ENCODE peak calls at places on chromosomes 1 and 21, in ten cellular contexts. Z is esophagus muscularis mucosa, F is prostate gland, Q is upper lobe of left lung, Y is spleen, B is heart left ventricle, H is uterus, D is body of pancreas, V is Peyer's patch, E is suprapubic skin. T is an unnamed sample.
A peak's percentile ranks its signal among the peaks of the same experiment; 100 is the strongest.

GRCh38 chr21:34882719-34883131 is 166.4 kb downstream of the RUNX1 start:
- DNase-seq in Z (no peak), F (no peak), Q (no peak), Y (no peak), B (no peak), H (no peak), D (no peak), V (no peak), E (no peak), T (no peak)

GRCh38 chr1:229428256-229428655 is 5.6 kb downstream of the ACTA1 start:
- DNase-seq in Z (no peak), F (no peak), Q (no peak), Y (no peak), B (no peak), H (no peak), D (no peak), V (no peak), E (no peak), T (no peak)

GRCh38 chr1:113912594-113913311 is 7.6 kb downstream of the DCLRE1B start:
- DNase-seq in Z (no peak), F (no peak), Q (no peak), Y (no peak), B (peak; percentile 48), H (peak; percentile 21), D (peak; percentile 56), V (no peak), E (no peak), T (no peak)

GRCh38 chr21:26499475-26499874 is 73.6 kb downstream of the CYYR1 start:
- DNase-seq in Z (no peak), F (no peak), Q (no peak), Y (no peak), B (no peak), H (no peak), D (no peak), V (no peak), E (no peak), T (no peak)

GRCh38 chr1:234591131-234591530 is 18.8 kb downstream of the IRF2BP2 start:
- DNase-seq in Z (no peak), F (no peak), Q (no peak), Y (no peak), B (no peak), H (no peak), D (no peak), V (no peak), E (no peak), T (no peak)

GRCh38 chr1:41407666-41408252 is 46.5 kb downstream of the FOXO6 start:
- DNase-seq in Z (no peak), F (no peak), Q (no peak), Y (no peak), B (no peak), H (no peak), D (peak; percentile 31), V (no peak), E (no peak), T (no peak)

GRCh38 chr21:34857874-34858273 is 189.1 kb downstream of the CLIC6 start:
- DNase-seq in Z (no peak), F (no peak), Q (no peak), Y (no peak), B (no peak), H (no peak), D (no peak), V (no peak), E (no peak), T (no peak)

GRCh38 chr1:26535201-26535600 is 5.6 kb downstream of the RPS6KA1 start:
- DNase-seq in Z (no peak), F (no peak), Q (no peak), Y (no peak), B (no peak), H (no peak), D (peak; percentile 66), V (no peak), E (no peak), T (no peak)

GRCh38 chr1:182107218-182107617 is 45.7 kb upstream of the ZNF648 start:
- DNase-seq in Z (peak; percentile 7), F (no peak), Q (no peak), Y (no peak), B (no peak), H (no peak), D (no peak), V (no peak), E (no peak), T (no peak)

GRCh38 chr1:182098301-182098700 is 36.8 kb upstream of the ZNF648 start:
- DNase-seq in Z (no peak), F (no peak), Q (no peak), Y (no peak), B (no peak), H (no peak), D (no peak), V (no peak), E (no peak), T (no peak)

GRCh38 chr1:182101415-182102041 is 40.0 kb upstream of the ZNF648 start:
- DNase-seq in Z (peak; percentile 80), F (peak; percentile 79), Q (no peak), Y (no peak), B (no peak), H (no peak), D (peak; percentile 65), V (no peak), E (no peak), T (no peak)

DNA sequence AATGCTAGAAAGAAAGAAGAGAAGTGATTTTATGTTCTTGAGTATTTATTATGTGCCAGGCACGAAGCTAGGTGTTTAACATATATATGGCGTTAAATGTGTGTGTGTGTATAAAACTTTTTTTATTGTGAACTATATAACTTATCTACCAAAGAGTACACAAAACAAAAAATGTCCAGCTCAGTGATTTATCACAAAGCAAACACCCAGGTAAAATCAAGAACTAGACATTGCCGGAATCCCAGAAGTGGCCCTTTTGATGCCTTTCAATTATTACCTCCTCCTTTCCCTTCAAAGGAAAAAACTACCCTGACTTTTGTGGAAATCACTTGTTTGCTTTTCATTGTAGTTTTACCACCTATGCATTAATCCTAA is 40.5 kb upstream of the ZNF648 start:
- DNase-seq in Z (peak; percentile 8), F (no peak), Q (no peak), Y (no peak), B (no peak), H (no peak), D (no peak), V (no peak), E (no peak), T (no peak)
- H3K27ac ChIP-seq in Z (no peak overlapping the region), F (no peak overlapping the region), Q (no peak overlapping the region), Y (no peak overlapping the region), B (no peak overlapping the region), H (no peak overlapping the region), D (peak overlapping the region; percentile 70), V (no peak overlapping the region), E (no peak overlapping the region), T (no peak overlapping the region)

GRCh38 chr1:112359961-112360767 is 35.9 kb upstream of the CTTNBP2NL start:
- DNase-seq in Z (peak; percentile 92), F (peak; percentile 66), Q (no peak), Y (no peak), B (peak; percentile 23), H (peak; percentile 76), D (peak; percentile 49), V (peak; percentile 17), E (peak; percentile 87), T (peak; percentile 67)
- H3K4me3 ChIP-seq in Z (peak overlapping the region; percentile 51), F (peak overlapping the region; percentile 7), Q (peak overlapping the region; percentile 30), Y (no peak overlapping the region), B (peak overlapping the region; percentile 14), H (peak overlapping the region; percentile 7), D (no peak overlapping the region), V (peak overlapping the region; percentile 19), E (peak overlapping the region; percentile 39), T (peak overlapping the region; percentile 44)

GRCh38 chr1:60130703-60131102 is 57.1 kb upstream of the C1orf87 start:
- DNase-seq in Z (no peak), F (no peak), Q (no peak), Y (no peak), B (no peak), H (no peak), D (no peak), V (no peak), E (no peak), T (no peak)

GRCh38 chr1:60133848-60134247 is 60.3 kb upstream of the C1orf87 start:
- DNase-seq in Z (no peak), F (no peak), Q (no peak), Y (no peak), B (no peak), H (no peak), D (no peak), V (no peak), E (no peak), T (no peak)

GRCh38 chr1:60132985-60133673 is 59.6 kb upstream of the C1orf87 start:
- DNase-seq in Z (no peak), F (no peak), Q (no peak), Y (no peak), B (no peak), H (no peak), D (no peak), V (no peak), E (peak; percentile 58), T (no peak)

GRCh38 chr1:60129916-60130315 is 56.3 kb upstream of the C1orf87 start:
- DNase-seq in Z (no peak), F (no peak), Q (no peak), Y (no peak), B (no peak), H (no peak), D (no peak), V (no peak), E (no peak), T (no peak)

DNA sequence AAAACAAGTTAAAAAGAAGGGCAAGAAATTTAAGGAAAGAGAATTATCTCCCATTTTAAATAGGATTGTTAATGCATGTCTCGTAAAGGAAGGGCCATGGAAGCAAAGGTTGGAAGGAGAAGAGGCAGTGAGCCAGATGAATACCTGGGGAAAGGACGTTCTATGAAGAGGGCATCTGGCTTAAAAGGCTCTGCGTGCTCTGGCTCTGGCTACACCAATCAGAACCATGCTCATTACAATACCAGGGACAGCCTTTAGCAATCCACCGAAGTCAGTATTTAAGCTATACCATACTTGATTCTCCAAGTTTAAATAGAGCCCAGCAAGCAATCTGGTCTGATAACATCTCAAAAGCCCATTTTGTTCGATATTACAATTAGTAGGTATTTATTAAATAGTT is 58.5 kb upstream of the C1orf87 start:
- DNase-seq in Z (no peak), F (no peak), Q (no peak), Y (no peak), B (no peak), H (no peak), D (no peak), V (no peak), E (no peak), T (no peak)
- TF ChIP-seq POLR2A in Z (no peak), F (no peak), Q (no peak), Y (no peak), B (no peak), H (no peak), D (no peak), V (no peak), E (no peak), T (no peak)

GRCh38 chr1:167107456-167107855 is 13.6 kb downstream of the STYXL2 start:
- DNase-seq in Z (no peak), F (no peak), Q (no peak), Y (no peak), B (no peak), H (no peak), D (no peak), V (no peak), E (no peak), T (no peak)

GRCh38 chr1:167103236-167103894 is 9.5 kb downstream of the STYXL2 start:
- DNase-seq in Z (no peak), F (no peak), Q (peak; percentile 50), Y (no peak), B (no peak), H (no peak), D (no peak), V (no peak), E (no peak), T (no peak)

GRCh38 chr1:167101754-167102153 is 7.9 kb downstream of the STYXL2 start:
- DNase-seq in Z (no peak), F (no peak), Q (no peak), Y (no peak), B (no peak), H (no peak), D (no peak), V (no peak), E (no peak), T (no peak)

GRCh38 chr1:167105841-167106461 is 12.1 kb downstream of the STYXL2 start:
- DNase-seq in Z (no peak), F (no peak), Q (no peak), Y (no peak), B (no peak), H (no peak), D (no peak), V (no peak), E (no peak), T (no peak)

GRCh38 chr1:167105150-167105840 is 11.4 kb downstream of the STYXL2 start:
- DNase-seq in Z (no peak), F (no peak), Q (no peak), Y (no peak), B (no peak), H (no peak), D (no peak), V (no peak), E (no peak), T (peak; percentile 42)
- H3K27ac ChIP-seq in Z (no peak overlapping the region), F (no peak overlapping the region), Q (no peak overlapping the region), Y (no peak overlapping the region), B (peak overlapping the region; percentile 61), H (no peak overlapping the region), D (no peak overlapping the region), V (no peak overlapping the region), E (no peak overlapping the region), T (peak overlapping the region; percentile 94)

T was measured in gastrocnemius medialis.